ENCODE peak calls at places on chromosome 18, in six cellular contexts. One of them, this sample, is unnamed.

GRCh38 chr18:140670-141266 is 17.6 kb upstream of the USP14 start:
- DNase-seq in kidney epithelial cell: no peak
- DNase-seq in AG04450: no peak
- DNase-seq in keratinocyte: no peak
- DNase-seq in A549: no peak
- DNase-seq in heart right ventricle: no peak
- DNase-seq in this sample: no peak

GRCh38 chr18:24366328-24366727 is 31.3 kb downstream of the OSBPL1A start:
- DNase-seq in kidney epithelial cell: no peak
- DNase-seq in AG04450: no peak
- DNase-seq in keratinocyte: no peak
- DNase-seq in A549: no peak
- DNase-seq in heart right ventricle: no peak
- DNase-seq in this sample: no peak

GRCh38 chr18:74191577-74191976 is 43.3 kb downstream of the TIMM21 start:
- DNase-seq in kidney epithelial cell: no peak
- DNase-seq in AG04450: no peak
- DNase-seq in keratinocyte: no peak
- DNase-seq in A549: no peak
- DNase-seq in heart right ventricle: no peak
- DNase-seq in this sample: no peak

GRCh38 chr18:75088622-75089211 is 120.2 kb downstream of the PTGR3 start:
- DNase-seq in kidney epithelial cell: no peak
- DNase-seq in AG04450: no peak
- DNase-seq in keratinocyte: no peak
- DNase-seq in A549: no peak
- DNase-seq in heart right ventricle: no peak
- DNase-seq in this sample: no peak

GRCh38 chr18:44859751-44860458 is 179.2 kb downstream of the SETBP1 start:
- DNase-seq in kidney epithelial cell: no peak
- DNase-seq in AG04450: no peak
- DNase-seq in keratinocyte: no peak
- DNase-seq in A549: no peak
- DNase-seq in heart right ventricle: no peak
- DNase-seq in this sample: no peak

GRCh38 chr18:26911840-26912239 is 46.3 kb upstream of the AQP4 start:
- DNase-seq in kidney epithelial cell: no peak
- DNase-seq in AG04450: no peak
- DNase-seq in keratinocyte: no peak
- DNase-seq in A549: no peak
- DNase-seq in heart right ventricle: no peak
- DNase-seq in this sample: no peak

GRCh38 chr18:7369006-7369405 is 138.1 kb downstream of the LRRC30 start:
- DNase-seq in kidney epithelial cell: no peak
- DNase-seq in AG04450: no peak
- DNase-seq in keratinocyte: no peak
- DNase-seq in A549: no peak
- DNase-seq in heart right ventricle: no peak
- DNase-seq in this sample: no peak

GRCh38 chr18:22283397-22283796 is 114.0 kb downstream of the GATA6 start:
- DNase-seq in kidney epithelial cell: no peak
- DNase-seq in AG04450: no peak
- DNase-seq in keratinocyte: no peak
- DNase-seq in A549: no peak
- DNase-seq in heart right ventricle: no peak
- DNase-seq in this sample: peak

GRCh38 chr18:32333781-32334180 is 136.9 kb downstream of the GAREM1 start:
- DNase-seq in kidney epithelial cell: no peak
- DNase-seq in AG04450: no peak
- DNase-seq in keratinocyte: no peak
- DNase-seq in A549: no peak
- DNase-seq in heart right ventricle: no peak
- DNase-seq in this sample: peak

GRCh38 chr18:25144835-25145234 is 207.1 kb downstream of the ZNF521 start:
- DNase-seq in kidney epithelial cell: no peak
- DNase-seq in AG04450: peak
- DNase-seq in keratinocyte: no peak
- DNase-seq in A549: no peak
- DNase-seq in heart right ventricle: peak
- DNase-seq in this sample: peak

GRCh38 chr18:61169386-61169785 is 163.8 kb upstream of the CDH20 start:
- DNase-seq in kidney epithelial cell: no peak
- DNase-seq in AG04450: no peak
- DNase-seq in keratinocyte: no peak
- DNase-seq in A549: no peak
- DNase-seq in heart right ventricle: no peak
- DNase-seq in this sample: peak

GRCh38 chr18:77470836-77471413 is 221.3 kb downstream of the GALR1 start:
- DNase-seq in kidney epithelial cell: no peak
- DNase-seq in AG04450: no peak
- DNase-seq in keratinocyte: no peak
- DNase-seq in A549: no peak
- DNase-seq in heart right ventricle: no peak
- DNase-seq in this sample: no peak

DNA sequence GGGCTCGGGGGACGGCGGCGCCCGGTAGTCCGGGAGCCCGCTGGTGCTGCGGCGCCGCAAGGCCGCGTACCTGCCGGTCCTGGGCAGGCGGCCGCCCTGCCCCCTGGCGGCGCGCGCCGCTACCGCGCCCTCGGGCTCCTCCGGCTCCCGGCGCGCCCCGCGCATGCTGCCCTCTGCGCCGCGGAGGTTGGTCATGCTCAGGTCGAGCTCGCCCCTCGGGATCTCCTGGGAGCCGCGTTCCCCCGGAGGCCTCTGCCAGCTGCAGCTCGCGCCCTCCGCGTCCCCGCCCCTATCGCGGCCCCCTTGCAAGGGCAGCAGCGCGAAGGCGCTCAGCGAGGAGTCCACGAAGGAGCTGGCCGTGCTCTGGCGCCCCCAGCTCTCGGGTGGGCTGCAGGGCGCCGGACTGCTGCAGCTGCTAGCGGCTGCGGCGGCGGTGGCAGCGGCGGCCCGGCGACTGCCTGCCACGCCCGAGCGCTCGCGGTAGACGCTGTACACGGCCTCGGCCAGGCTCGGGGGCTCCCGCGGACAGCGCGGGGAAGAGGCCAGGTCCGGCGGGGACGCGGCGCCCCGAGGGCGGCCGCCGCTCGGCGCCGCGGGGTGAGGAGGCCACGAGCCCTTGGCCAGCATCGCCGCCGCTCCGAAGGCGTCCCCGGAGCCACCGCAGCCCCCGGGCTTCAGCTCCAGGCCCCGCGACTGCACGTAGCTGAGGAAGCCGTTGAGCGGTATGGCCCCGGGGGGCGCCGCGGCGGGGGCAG is 4.5 kb downstream of the TMEM200C start:
- DNase-seq in kidney epithelial cell: no peak
- DNase-seq in AG04450: no peak
- DNase-seq in keratinocyte: no peak
- DNase-seq in A549: peak
- DNase-seq in heart right ventricle: peak
- DNase-seq in this sample: peak
- H3K4me3 ChIP-seq in kidney epithelial cell: peak
- H3K4me3 ChIP-seq in AG04450: peak
- H3K4me3 ChIP-seq in keratinocyte: peak
- H3K4me3 ChIP-seq in A549: peak
- H3K4me3 ChIP-seq in heart right ventricle: peak
- H3K4me3 ChIP-seq in this sample: no peak

GRCh38 chr18:13273800-13274199 is 55.2 kb downstream of the LDLRAD4 start:
- DNase-seq in kidney epithelial cell: no peak
- DNase-seq in AG04450: no peak
- DNase-seq in keratinocyte: no peak
- DNase-seq in A549: no peak
- DNase-seq in heart right ventricle: no peak
- DNase-seq in this sample: no peak
- H3K4me3 ChIP-seq in kidney epithelial cell: no peak
- H3K4me3 ChIP-seq in AG04450: no peak
- H3K4me3 ChIP-seq in keratinocyte: no peak
- H3K4me3 ChIP-seq in A549: no peak
- H3K4me3 ChIP-seq in heart right ventricle: no peak
- H3K4me3 ChIP-seq in this sample: no peak

GRCh38 chr18:46755315-46756171 is 1.3 kb downstream of the ST8SIA5 start:
- DNase-seq in kidney epithelial cell: no peak
- DNase-seq in AG04450: no peak
- DNase-seq in keratinocyte: no peak
- DNase-seq in A549: no peak
- DNase-seq in heart right ventricle: no peak
- DNase-seq in this sample: no peak

GRCh38 chr18:46756172-46756558 is 688 bp downstream of the ST8SIA5 start:
- DNase-seq in kidney epithelial cell: no peak
- DNase-seq in AG04450: no peak
- DNase-seq in keratinocyte: no peak
- DNase-seq in A549: no peak
- DNase-seq in heart right ventricle: no peak
- DNase-seq in this sample: no peak

GRCh38 chr18:46751882-46752281 is 5.0 kb downstream of the ST8SIA5 start:
- DNase-seq in kidney epithelial cell: no peak
- DNase-seq in AG04450: no peak
- DNase-seq in keratinocyte: no peak
- DNase-seq in A549: no peak
- DNase-seq in heart right ventricle: no peak
- DNase-seq in this sample: peak

GRCh38 chr18:46754661-46755292 is 2.1 kb downstream of the ST8SIA5 start:
- DNase-seq in kidney epithelial cell: no peak
- DNase-seq in AG04450: no peak
- DNase-seq in keratinocyte: no peak
- DNase-seq in A549: no peak
- DNase-seq in heart right ventricle: no peak
- DNase-seq in this sample: no peak

GRCh38 chr18:46754188-46754587 is 2.7 kb downstream of the ST8SIA5 start:
- DNase-seq in kidney epithelial cell: no peak
- DNase-seq in AG04450: no peak
- DNase-seq in keratinocyte: no peak
- DNase-seq in A549: no peak
- DNase-seq in heart right ventricle: no peak
- DNase-seq in this sample: no peak
- H3K4me3 ChIP-seq in kidney epithelial cell: no peak
- H3K4me3 ChIP-seq in AG04450: no peak
- H3K4me3 ChIP-seq in keratinocyte: no peak
- H3K4me3 ChIP-seq in A549: no peak
- H3K4me3 ChIP-seq in heart right ventricle: no peak
- H3K4me3 ChIP-seq in this sample: no peak

GRCh38 chr18:9877655-9878014 is 8.1 kb upstream of the TXNDC2 start:
- DNase-seq in kidney epithelial cell: no peak
- DNase-seq in AG04450: no peak
- DNase-seq in keratinocyte: no peak
- DNase-seq in A549: no peak
- DNase-seq in heart right ventricle: no peak
- DNase-seq in this sample: no peak
- H3K4me3 ChIP-seq in kidney epithelial cell: no peak
- H3K4me3 ChIP-seq in AG04450: peak
- H3K4me3 ChIP-seq in keratinocyte: no peak
- H3K4me3 ChIP-seq in A549: peak
- H3K4me3 ChIP-seq in heart right ventricle: no peak
- H3K4me3 ChIP-seq in this sample: no peak

GRCh38 chr18:47928466-47928865 is 2.0 kb downstream of the SMAD2 start:
- DNase-seq in kidney epithelial cell: no peak
- DNase-seq in AG04450: no peak
- DNase-seq in keratinocyte: no peak
- DNase-seq in A549: no peak
- DNase-seq in heart right ventricle: no peak
- DNase-seq in this sample: peak
- H3K4me3 ChIP-seq in kidney epithelial cell: peak
- H3K4me3 ChIP-seq in AG04450: peak
- H3K4me3 ChIP-seq in keratinocyte: peak
- H3K4me3 ChIP-seq in A549: peak
- H3K4me3 ChIP-seq in heart right ventricle: no peak
- H3K4me3 ChIP-seq in this sample: peak

GRCh38 chr18:59354731-59355130 is 4.3 kb downstream of the LMAN1 start:
- DNase-seq in kidney epithelial cell: no peak
- DNase-seq in AG04450: no peak
- DNase-seq in keratinocyte: no peak
- DNase-seq in A549: no peak
- DNase-seq in heart right ventricle: no peak
- DNase-seq in this sample: peak
- H3K4me3 ChIP-seq in kidney epithelial cell: no peak
- H3K4me3 ChIP-seq in AG04450: no peak
- H3K4me3 ChIP-seq in keratinocyte: no peak
- H3K4me3 ChIP-seq in A549: no peak
- H3K4me3 ChIP-seq in heart right ventricle: no peak
- H3K4me3 ChIP-seq in this sample: no peak

DNA sequence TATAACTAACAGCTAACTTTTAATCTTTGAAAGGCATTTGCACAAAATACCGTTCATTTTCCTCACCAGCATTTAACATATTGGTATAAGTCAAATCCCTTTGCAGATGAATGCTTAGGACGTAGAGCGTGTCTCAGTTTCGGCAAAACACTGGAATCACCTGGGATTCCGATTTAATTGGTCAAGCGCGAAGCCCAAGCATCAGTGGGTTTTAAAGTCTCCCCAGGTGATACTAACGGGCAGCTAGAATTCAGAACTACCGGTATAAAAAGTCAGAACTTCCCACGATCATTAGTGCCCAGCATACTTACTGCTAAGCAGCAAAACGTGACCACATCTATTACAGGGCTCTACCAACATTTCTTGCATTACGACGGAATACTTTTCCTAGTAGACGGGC is 24.6 kb downstream of the ALPK2 start:
- DNase-seq in kidney epithelial cell: no peak
- DNase-seq in AG04450: no peak
- DNase-seq in keratinocyte: no peak
- DNase-seq in A549: no peak
- DNase-seq in heart right ventricle: no peak
- DNase-seq in this sample: no peak
- H3K4me3 ChIP-seq in kidney epithelial cell: no peak
- H3K4me3 ChIP-seq in AG04450: no peak
- H3K4me3 ChIP-seq in keratinocyte: no peak
- H3K4me3 ChIP-seq in A549: no peak
- H3K4me3 ChIP-seq in heart right ventricle: no peak
- H3K4me3 ChIP-seq in this sample: no peak

GRCh38 chr18:11752116-11752911 is 63.2 kb downstream of the GNAL start:
- DNase-seq in kidney epithelial cell: peak
- DNase-seq in AG04450: no peak
- DNase-seq in keratinocyte: no peak
- DNase-seq in A549: peak
- DNase-seq in heart right ventricle: no peak
- DNase-seq in this sample: peak

GRCh38 chr18:11749305-11749704 is 60.2 kb downstream of the GNAL start:
- DNase-seq in kidney epithelial cell: no peak
- DNase-seq in AG04450: no peak
- DNase-seq in keratinocyte: no peak
- DNase-seq in A549: no peak
- DNase-seq in heart right ventricle: no peak
- DNase-seq in this sample: no peak

GRCh38 chr18:11750171-11750570 is 61.1 kb downstream of the GNAL start:
- DNase-seq in kidney epithelial cell: no peak
- DNase-seq in AG04450: no peak
- DNase-seq in keratinocyte: no peak
- DNase-seq in A549: no peak
- DNase-seq in heart right ventricle: no peak
- DNase-seq in this sample: no peak

GRCh38 chr18:11750581-11751304 is 61.7 kb downstream of the GNAL start:
- DNase-seq in kidney epithelial cell: no peak
- DNase-seq in AG04450: no peak
- DNase-seq in keratinocyte: no peak
- DNase-seq in A549: no peak
- DNase-seq in heart right ventricle: no peak
- DNase-seq in this sample: no peak

GRCh38 chr18:11751305-11752115 is 62.4 kb downstream of the GNAL start:
- DNase-seq in kidney epithelial cell: no peak
- DNase-seq in AG04450: no peak
- DNase-seq in keratinocyte: no peak
- DNase-seq in A549: no peak
- DNase-seq in heart right ventricle: no peak
- DNase-seq in this sample: peak
- H3K4me3 ChIP-seq in kidney epithelial cell: peak
- H3K4me3 ChIP-seq in AG04450: no peak
- H3K4me3 ChIP-seq in keratinocyte: peak
- H3K4me3 ChIP-seq in A549: peak
- H3K4me3 ChIP-seq in heart right ventricle: no peak
- H3K4me3 ChIP-seq in this sample: peak